ENCODE peak calls at places on chromosomes 16 and 17, in five cellular contexts. Y, I, X, U and S are unnamed samples.

GRCh38 chr17:57016764-57017116 is 38.8 kb downstream of the SCPEP1 start:
- DNase-seq in Y (no peak), I (no peak), X (no peak), U (no peak), S (no peak)

GRCh38 chr17:17990282-17990681 is 17.6 kb downstream of the DRC3 start:
- DNase-seq in Y (no peak), I (no peak), X (no peak), U (no peak), S (no peak)

GRCh38 chr17:19567216-19568015 is 33.8 kb downstream of the SLC47A1 start:
- DNase-seq in Y (no peak), I (no peak), X (no peak), U (no peak), S (no peak)

GRCh38 chr17:68015081-68015723 is 18.9 kb upstream of the C17orf58 start:
- DNase-seq in Y (no peak), I (no peak), X (no peak), U (no peak), S (no peak)

GRCh38 chr17:44331249-44331760 is 6.7 kb upstream of the SLC25A39 start:
- DNase-seq in Y (peak; percentile 66), I (peak; percentile 77), X (peak; percentile 61), U (peak; percentile 93), S (peak; percentile 74)

GRCh38 chr16:86479419-86479818 is 30.9 kb upstream of the FOXF1 start:
- DNase-seq in Y (no peak), I (no peak), X (no peak), U (no peak), S (no peak)

GRCh38 chr16:59088401-59088800 is 354.3 kb upstream of the GOT2 start:
- DNase-seq in Y (no peak), I (no peak), X (no peak), U (no peak), S (no peak)

GRCh38 chr16:2278956-2279800 is 11.3 kb upstream of the RNPS1 start:
- DNase-seq in Y (no peak), I (no peak), X (no peak), U (no peak), S (no peak)

GRCh38 chr17:83194189-83194565 is 114.8 kb downstream of the METRNL start:
- DNase-seq in Y (peak; percentile 15), I (no peak), X (no peak), U (peak; percentile 7), S (peak; percentile 43)

GRCh38 chr17:75902406-75902805 is 2.3 kb downstream of the MRPL38 start:
- DNase-seq in Y (no peak), I (no peak), X (no peak), U (no peak), S (no peak)

GRCh38 chr16:8866118-8866883 is 2.5 kb downstream of the CARHSP1 start:
- DNase-seq in Y (peak; percentile 62), I (no peak), X (peak; percentile 54), U (peak; percentile 43), S (no peak)

GRCh38 chr17:71869833-71870545 is 250.8 kb upstream of the SOX9 start:
- DNase-seq in Y (no peak), I (no peak), X (no peak), U (no peak), S (no peak)

GRCh38 chr17:55843785-55844184 is 92.9 kb downstream of the PCTP start:
- DNase-seq in Y (no peak), I (no peak), X (no peak), U (no peak), S (no peak)

GRCh38 chr17:13426991-13427390 is 174.7 kb downstream of the HS3ST3A1 start:
- DNase-seq in Y (no peak), I (no peak), X (no peak), U (no peak), S (no peak)

GRCh38 chr16:49443576-49443975 is 70.0 kb downstream of the C16orf78 start:
- DNase-seq in Y (no peak), I (no peak), X (no peak), U (no peak), S (no peak)

GRCh38 chr16:62596101-62596500 is 559.9 kb upstream of the CDH8 start:
- DNase-seq in Y (no peak), I (no peak), X (no peak), U (no peak), S (no peak)

GRCh38 chr16:83272201-83272600 is 535.6 kb upstream of the HSBP1 start:
- DNase-seq in Y (no peak), I (no peak), X (no peak), U (no peak), S (no peak)

GRCh38 chr17:2693561-2694380 is 17.8 kb downstream of the CLUH start:
- DNase-seq in Y (peak; percentile 26), I (peak; percentile 25), X (no peak), U (no peak), S (no peak)

GRCh38 chr17:3657874-3658783 is 10.2 kb downstream of the TAX1BP3 start:
- DNase-seq in Y (no peak), I (no peak), X (no peak), U (no peak), S (no peak)

GRCh38 chr17:44977740-44978584 is 9.9 kb upstream of the C1QL1 start:
- DNase-seq in Y (no peak), I (no peak), X (no peak), U (no peak), S (no peak)

GRCh38 chr17:70168044-70168978 is 1.0 kb upstream of the KCNJ2 start:
- DNase-seq in Y (peak; percentile 63), I (peak; percentile 46), X (peak; percentile 65), U (peak; percentile 69), S (no peak)

GRCh38 chr17:20263595-20263994 is 203.7 kb downstream of the LGALS9B start:
- DNase-seq in Y (no peak), I (no peak), X (peak; percentile 23), U (no peak), S (no peak)

GRCh38 chr17:14637260-14637659 is 336.4 kb downstream of the HS3ST3B1 start:
- DNase-seq in Y (no peak), I (no peak), X (no peak), U (no peak), S (no peak)

GRCh38 chr16:64092284-64092683 is 1029.6 kb downstream of the CDH11 start:
- DNase-seq in Y (no peak), I (no peak), X (no peak), U (no peak), S (no peak)

GRCh38 chr17:12995106-12995895 is 22.5 kb downstream of the ELAC2 start:
- DNase-seq in Y (no peak), I (no peak), X (no peak), U (no peak), S (no peak)

GRCh38 chr16:86044881-86045600 is 146.1 kb downstream of the IRF8 start:
- DNase-seq in Y (no peak), I (no peak), X (no peak), U (no peak), S (no peak)

GRCh38 chr17:61240851-61241468 is 158.7 kb upstream of the TBX2 start:
- DNase-seq in Y (no peak), I (no peak), X (no peak), U (no peak), S (no peak)

GRCh38 chr17:1460233-1460632 is 4.2 kb upstream of the CRK start:
- DNase-seq in Y (peak; percentile 92), I (no peak), X (no peak), U (no peak), S (peak; percentile 62)

GRCh38 chr17:71828182-71828596 is 292.6 kb upstream of the SOX9 start:
- DNase-seq in Y (no peak), I (no peak), X (peak; percentile 97), U (no peak), S (no peak)

GRCh38 chr17:30323262-30323894 is 10.5 kb downstream of the TMIGD1 start:
- DNase-seq in Y (no peak), I (no peak), X (no peak), U (no peak), S (peak; percentile 52)

GRCh38 chr16:424033-424622 is 1.3 kb upstream of the RAB11FIP3 start:
- DNase-seq in Y (peak; percentile 82), I (no peak), X (peak; percentile 82), U (peak; percentile 88), S (no peak)

GRCh38 chr16:17386229-17386628 is 84.5 kb downstream of the XYLT1 start:
- DNase-seq in Y (no peak), I (no peak), X (no peak), U (no peak), S (no peak)

GRCh38 chr17:36722121-36722902 is 120.9 kb downstream of the MRM1 start:
- DNase-seq in Y (peak; percentile 43), I (peak; percentile 93), X (peak; percentile 38), U (no peak), S (no peak)

DNA sequence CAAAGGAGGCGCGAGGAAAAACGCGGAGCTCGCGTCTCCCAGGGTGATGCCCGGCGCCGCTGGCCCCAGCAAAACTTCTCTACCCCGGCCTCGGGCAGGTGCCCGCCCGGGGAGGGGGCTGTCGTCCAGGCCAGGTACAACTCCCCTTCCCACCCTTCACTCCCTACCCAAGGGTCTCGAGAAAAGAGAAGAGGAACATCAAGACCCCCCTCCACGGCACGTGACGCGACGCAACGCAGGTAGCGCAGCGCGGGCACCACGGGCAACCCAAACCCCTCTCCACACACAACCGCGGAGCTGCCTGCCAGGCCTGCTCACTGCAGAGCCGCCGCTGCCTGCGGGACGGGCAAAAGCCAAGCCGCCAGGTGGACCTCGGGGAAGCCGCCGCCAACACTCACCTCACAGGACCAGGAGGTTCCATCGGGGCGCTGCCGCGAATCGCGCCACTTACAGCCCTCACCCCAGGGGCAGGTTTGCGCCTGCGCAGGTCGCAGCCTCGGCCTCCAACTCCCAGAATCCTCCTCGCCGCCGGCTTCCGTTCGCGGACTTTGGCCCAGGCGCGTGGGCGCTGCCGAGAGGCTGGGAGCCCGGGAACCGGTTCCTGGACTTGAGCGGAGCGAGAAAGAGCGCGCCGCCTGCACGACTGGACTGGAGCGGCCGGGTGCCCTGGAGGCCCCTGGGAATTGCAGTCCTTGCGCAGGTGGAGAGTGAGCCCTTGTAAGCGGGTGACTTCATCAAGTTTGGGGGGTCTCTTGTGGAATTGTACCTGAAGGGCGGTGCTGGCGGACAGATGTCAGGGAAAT is at the start of gene ZNF232:
- DNase-seq in Y (peak; percentile 97), I (peak; percentile 97), X (peak; percentile 98), U (peak; percentile 73), S (peak; percentile 87)
- TF ChIP-seq CTCF in Y (no peak), I (no peak), X (no peak), U (peak; percentile 14), S (no peak)

GRCh38 chr17:78986048-78986648 is 6.4 kb upstream of the LGALS3BP start:
- DNase-seq in Y (no peak), I (peak; percentile 70), X (peak; percentile 33), U (no peak), S (no peak)
- TF ChIP-seq CTCF in Y (peak; percentile 47), I (no peak), X (peak; percentile 23), U (peak; percentile 29), S (peak; percentile 37)

GRCh38 chr16:10608687-10609409 is 28.4 kb upstream of the EMP2 start:
- DNase-seq in Y (peak; percentile 43), I (no peak), X (no peak), U (no peak), S (no peak)
- TF ChIP-seq CTCF in Y (no peak), I (no peak), X (no peak), U (no peak), S (no peak)

GRCh38 chr16:67270931-67271338 is 8.4 kb upstream of the PLEKHG4 start:
- DNase-seq in Y (no peak), I (no peak), X (no peak), U (no peak), S (no peak)

GRCh38 chr16:67269766-67270165 is 9.6 kb upstream of the PLEKHG4 start:
- DNase-seq in Y (no peak), I (no peak), X (no peak), U (no peak), S (no peak)

GRCh38 chr16:67271446-67271845 is 7.9 kb upstream of the PLEKHG4 start:
- DNase-seq in Y (no peak), I (no peak), X (no peak), U (no peak), S (no peak)

GRCh38 chr16:67265834-67266233 is 13.5 kb upstream of the PLEKHG4 start:
- DNase-seq in Y (no peak), I (no peak), X (no peak), U (no peak), S (no peak)

GRCh38 chr16:67268136-67268579 is 11.2 kb upstream of the PLEKHG4 start:
- DNase-seq in Y (peak; percentile 64), I (no peak), X (no peak), U (no peak), S (no peak)
- TF ChIP-seq CTCF in Y (no peak), I (no peak), X (no peak), U (no peak), S (no peak)